ENCODE peak calls at places on chromosomes 3 and 15, in seven cellular contexts. One of them, this sample, is unnamed.

GRCh38 chr3:55885721-55886120 is 398.6 kb upstream of the WNT5A start:
- DNase-seq in IMR-90: peak; percentile 82
- DNase-seq in H9: no peak
- DNase-seq in trophoblast cell: peak; percentile 87
- DNase-seq in H1: no peak
- DNase-seq in mesenchymal stem cell: peak; percentile 84
- DNase-seq in neuronal stem cell: no peak
- DNase-seq in this sample: peak; percentile 55

GRCh38 chr3:131193671-131194291 is 167.1 kb downstream of the NEK11 start:
- DNase-seq in IMR-90: no peak
- DNase-seq in H9: no peak
- DNase-seq in trophoblast cell: peak; percentile 87
- DNase-seq in H1: no peak
- DNase-seq in mesenchymal stem cell: peak; percentile 8
- DNase-seq in neuronal stem cell: no peak
- DNase-seq in this sample: peak; percentile 48

GRCh38 chr3:76415384-76415783 is 624.5 kb upstream of the ROBO2 start:
- DNase-seq in IMR-90: peak; percentile 71
- DNase-seq in H9: no peak
- DNase-seq in trophoblast cell: no peak
- DNase-seq in H1: no peak
- DNase-seq in mesenchymal stem cell: no peak
- DNase-seq in neuronal stem cell: no peak
- DNase-seq in this sample: no peak

GRCh38 chr3:30227571-30228301 is 378.7 kb upstream of the TGFBR2 start:
- DNase-seq in IMR-90: peak; percentile 96
- DNase-seq in H9: no peak
- DNase-seq in trophoblast cell: no peak
- DNase-seq in H1: no peak
- DNase-seq in mesenchymal stem cell: peak; percentile 73
- DNase-seq in neuronal stem cell: no peak
- DNase-seq in this sample: no peak

GRCh38 chr15:52103217-52104207 is 9.1 kb downstream of the BCL2L10 start:
- DNase-seq in IMR-90: peak; percentile 97
- DNase-seq in H9: no peak
- DNase-seq in trophoblast cell: peak; percentile 67
- DNase-seq in H1: no peak
- DNase-seq in mesenchymal stem cell: peak; percentile 95
- DNase-seq in neuronal stem cell: no peak
- DNase-seq in this sample: peak; percentile 70

GRCh38 chr3:74129611-74130010 is 484.8 kb downstream of the CNTN3 start:
- DNase-seq in IMR-90: no peak
- DNase-seq in H9: no peak
- DNase-seq in trophoblast cell: no peak
- DNase-seq in H1: no peak
- DNase-seq in mesenchymal stem cell: no peak
- DNase-seq in neuronal stem cell: no peak
- DNase-seq in this sample: no peak

GRCh38 chr15:96354731-96355560 is 24.4 kb downstream of the NR2F2 start:
- DNase-seq in IMR-90: peak; percentile 90
- DNase-seq in H9: no peak
- DNase-seq in trophoblast cell: peak; percentile 82
- DNase-seq in H1: no peak
- DNase-seq in mesenchymal stem cell: peak; percentile 92
- DNase-seq in neuronal stem cell: no peak
- DNase-seq in this sample: peak; percentile 28

GRCh38 chr15:68691667-68692066 is 112.9 kb downstream of the CORO2B start:
- DNase-seq in IMR-90: no peak
- DNase-seq in H9: no peak
- DNase-seq in trophoblast cell: peak; percentile 68
- DNase-seq in H1: no peak
- DNase-seq in mesenchymal stem cell: peak; percentile 19
- DNase-seq in neuronal stem cell: no peak
- DNase-seq in this sample: no peak

GRCh38 chr15:70133296-70133695 is 35.6 kb upstream of the TLE3 start:
- DNase-seq in IMR-90: no peak
- DNase-seq in H9: no peak
- DNase-seq in trophoblast cell: no peak
- DNase-seq in H1: no peak
- DNase-seq in mesenchymal stem cell: no peak
- DNase-seq in neuronal stem cell: no peak
- DNase-seq in this sample: no peak

GRCh38 chr3:21672303-21672702 is 78.7 kb downstream of the ZNF385D start:
- DNase-seq in IMR-90: peak; percentile 90
- DNase-seq in H9: no peak
- DNase-seq in trophoblast cell: no peak
- DNase-seq in H1: no peak
- DNase-seq in mesenchymal stem cell: peak; percentile 58
- DNase-seq in neuronal stem cell: no peak
- DNase-seq in this sample: peak; percentile 89

GRCh38 chr3:156388469-156389150 is 166.3 kb downstream of the SSR3 start:
- DNase-seq in IMR-90: peak; percentile 84
- DNase-seq in H9: no peak
- DNase-seq in trophoblast cell: peak; percentile 39
- DNase-seq in H1: no peak
- DNase-seq in mesenchymal stem cell: peak; percentile 84
- DNase-seq in neuronal stem cell: no peak
- DNase-seq in this sample: peak; percentile 28

GRCh38 chr15:44340410-44340809 is 51.9 kb downstream of the GOLM2 start:
- DNase-seq in IMR-90: peak; percentile 84
- DNase-seq in H9: no peak
- DNase-seq in trophoblast cell: peak; percentile 68
- DNase-seq in H1: no peak
- DNase-seq in mesenchymal stem cell: peak; percentile 42
- DNase-seq in neuronal stem cell: no peak
- DNase-seq in this sample: peak; percentile 42

GRCh38 chr15:78457101-78457500 is 19.1 kb downstream of the IREB2 start:
- DNase-seq in IMR-90: peak; percentile 69
- DNase-seq in H9: no peak
- DNase-seq in trophoblast cell: no peak
- DNase-seq in H1: no peak
- DNase-seq in mesenchymal stem cell: peak; percentile 84
- DNase-seq in neuronal stem cell: no peak
- DNase-seq in this sample: no peak

DNA sequence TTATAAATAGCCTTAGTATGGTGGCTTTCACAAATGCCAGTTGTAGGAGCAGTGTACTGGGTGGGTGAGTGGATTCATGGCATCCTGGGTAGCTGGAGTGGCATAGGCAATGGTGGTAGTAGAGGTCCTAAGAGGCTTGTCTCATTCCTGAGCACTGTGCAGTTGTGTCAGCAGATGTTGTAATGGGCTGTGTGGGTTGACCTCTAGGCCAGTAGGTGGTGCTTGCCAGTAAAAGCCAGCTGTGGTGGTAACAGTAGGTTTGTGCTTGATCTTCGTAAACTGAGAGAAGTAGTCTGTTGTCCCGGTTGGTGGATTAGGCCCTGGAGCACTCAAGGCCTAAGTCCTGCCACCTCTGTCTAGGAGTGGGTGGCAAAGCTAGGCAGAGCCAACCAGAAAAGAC is 149.7 kb upstream of the SUCLG2 start:
- DNase-seq in IMR-90: peak; percentile 7
- DNase-seq in H9: peak; percentile 36
- DNase-seq in trophoblast cell: no peak
- DNase-seq in H1: no peak
- DNase-seq in mesenchymal stem cell: peak; percentile 77
- DNase-seq in neuronal stem cell: no peak
- DNase-seq in this sample: peak; percentile 42
- H3K9ac ChIP-seq in IMR-90: no peak overlapping the region
- H3K9ac ChIP-seq in H9: no peak overlapping the region
- H3K9ac ChIP-seq in trophoblast cell: no peak overlapping the region
- H3K9ac ChIP-seq in H1: no peak overlapping the region
- H3K9ac ChIP-seq in mesenchymal stem cell: no peak overlapping the region
- H3K9ac ChIP-seq in neuronal stem cell: peak overlapping the region; percentile 45
- H3K9ac ChIP-seq in this sample: no peak overlapping the region

GRCh38 chr3:195810455-195810845 is 1.3 kb downstream of the MUC4 start:
- DNase-seq in IMR-90: no peak
- DNase-seq in H9: no peak
- DNase-seq in trophoblast cell: no peak
- DNase-seq in H1: no peak
- DNase-seq in mesenchymal stem cell: no peak
- DNase-seq in neuronal stem cell: no peak
- DNase-seq in this sample: no peak

GRCh38 chr3:195813916-195814486 is 2.3 kb upstream of the MUC4 start:
- DNase-seq in IMR-90: no peak
- DNase-seq in H9: peak; percentile 21
- DNase-seq in trophoblast cell: no peak
- DNase-seq in H1: no peak
- DNase-seq in mesenchymal stem cell: no peak
- DNase-seq in neuronal stem cell: no peak
- DNase-seq in this sample: no peak

GRCh38 chr3:195809796-195810454 is 1.8 kb downstream of the MUC4 start:
- DNase-seq in IMR-90: no peak
- DNase-seq in H9: no peak
- DNase-seq in trophoblast cell: peak; percentile 55
- DNase-seq in H1: no peak
- DNase-seq in mesenchymal stem cell: no peak
- DNase-seq in neuronal stem cell: no peak
- DNase-seq in this sample: peak; percentile 63

GRCh38 chr3:195812366-195812765 is 637 bp upstream of the MUC4 start:
- DNase-seq in IMR-90: no peak
- DNase-seq in H9: no peak
- DNase-seq in trophoblast cell: no peak
- DNase-seq in H1: no peak
- DNase-seq in mesenchymal stem cell: no peak
- DNase-seq in neuronal stem cell: no peak
- DNase-seq in this sample: no peak

DNA sequence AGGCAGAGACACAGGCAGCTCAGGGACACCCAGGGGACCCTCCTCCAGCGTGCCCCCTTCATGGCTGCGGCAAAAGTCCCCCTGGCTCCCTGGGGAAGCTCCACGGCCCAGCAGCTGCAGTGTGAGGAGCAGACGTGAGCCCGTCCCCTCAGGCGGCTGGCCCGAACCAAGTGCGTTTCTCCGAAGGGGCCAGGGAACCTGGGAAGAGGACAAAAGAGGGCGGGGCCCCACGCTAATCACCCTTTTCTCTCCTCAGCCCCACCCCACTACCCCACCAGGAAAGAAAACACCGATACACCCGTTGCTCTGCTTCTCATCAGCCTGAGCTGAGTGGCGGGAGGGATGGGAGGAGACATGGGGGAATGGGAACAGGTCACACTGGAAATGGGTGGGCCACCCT is at the start of gene MUC4:
- DNase-seq in IMR-90: no peak
- DNase-seq in H9: peak; percentile 55
- DNase-seq in trophoblast cell: no peak
- DNase-seq in H1: no peak
- DNase-seq in mesenchymal stem cell: no peak
- DNase-seq in neuronal stem cell: no peak
- DNase-seq in this sample: peak; percentile 31
- H3K4me2 ChIP-seq in IMR-90: no peak within 1 kb of the TSS
- H3K4me2 ChIP-seq in H9: no peak within 1 kb of the TSS
- H3K4me2 ChIP-seq in trophoblast cell: no peak within 1 kb of the TSS
- H3K4me2 ChIP-seq in H1: peak within 1 kb of the TSS; percentile 36
- H3K4me2 ChIP-seq in mesenchymal stem cell: no peak within 1 kb of the TSS
- H3K4me2 ChIP-seq in neuronal stem cell: no peak within 1 kb of the TSS
- H3K4me2 ChIP-seq in this sample: no peak within 1 kb of the TSS

GRCh38 chr3:24229468-24230263 is 265.0 kb downstream of the THRB start:
- DNase-seq in IMR-90: no peak
- DNase-seq in H9: no peak
- DNase-seq in trophoblast cell: no peak
- DNase-seq in H1: no peak
- DNase-seq in mesenchymal stem cell: no peak
- DNase-seq in neuronal stem cell: no peak
- DNase-seq in this sample: no peak

GRCh38 chr3:24235121-24235520 is 259.5 kb downstream of the THRB start:
- DNase-seq in IMR-90: peak; percentile 31
- DNase-seq in H9: no peak
- DNase-seq in trophoblast cell: no peak
- DNase-seq in H1: no peak
- DNase-seq in mesenchymal stem cell: peak; percentile 40
- DNase-seq in neuronal stem cell: no peak
- DNase-seq in this sample: no peak

GRCh38 chr3:24237971-24238767 is 256.5 kb downstream of the THRB start:
- DNase-seq in IMR-90: peak; percentile 89
- DNase-seq in H9: peak; percentile 63
- DNase-seq in trophoblast cell: peak; percentile 78
- DNase-seq in H1: peak; percentile 10
- DNase-seq in mesenchymal stem cell: peak; percentile 97
- DNase-seq in neuronal stem cell: peak; percentile 59
- DNase-seq in this sample: peak; percentile 86

GRCh38 chr3:24227635-24228034 is 267.0 kb downstream of the THRB start:
- DNase-seq in IMR-90: no peak
- DNase-seq in H9: no peak
- DNase-seq in trophoblast cell: no peak
- DNase-seq in H1: no peak
- DNase-seq in mesenchymal stem cell: no peak
- DNase-seq in neuronal stem cell: no peak
- DNase-seq in this sample: no peak

GRCh38 chr3:24232784-24233183 is 261.9 kb downstream of the THRB start:
- DNase-seq in IMR-90: no peak
- DNase-seq in H9: no peak
- DNase-seq in trophoblast cell: no peak
- DNase-seq in H1: no peak
- DNase-seq in mesenchymal stem cell: no peak
- DNase-seq in neuronal stem cell: no peak
- DNase-seq in this sample: no peak
- H3K23ac ChIP-seq in IMR-90: no peak overlapping the region
- H3K23ac ChIP-seq in H9: no peak overlapping the region
- H3K23ac ChIP-seq in trophoblast cell: no peak overlapping the region
- H3K23ac ChIP-seq in H1: no peak overlapping the region
- H3K23ac ChIP-seq in mesenchymal stem cell: no peak overlapping the region
- H3K23ac ChIP-seq in neuronal stem cell: no peak overlapping the region
- H3K23ac ChIP-seq in this sample: no peak overlapping the region

DNA sequence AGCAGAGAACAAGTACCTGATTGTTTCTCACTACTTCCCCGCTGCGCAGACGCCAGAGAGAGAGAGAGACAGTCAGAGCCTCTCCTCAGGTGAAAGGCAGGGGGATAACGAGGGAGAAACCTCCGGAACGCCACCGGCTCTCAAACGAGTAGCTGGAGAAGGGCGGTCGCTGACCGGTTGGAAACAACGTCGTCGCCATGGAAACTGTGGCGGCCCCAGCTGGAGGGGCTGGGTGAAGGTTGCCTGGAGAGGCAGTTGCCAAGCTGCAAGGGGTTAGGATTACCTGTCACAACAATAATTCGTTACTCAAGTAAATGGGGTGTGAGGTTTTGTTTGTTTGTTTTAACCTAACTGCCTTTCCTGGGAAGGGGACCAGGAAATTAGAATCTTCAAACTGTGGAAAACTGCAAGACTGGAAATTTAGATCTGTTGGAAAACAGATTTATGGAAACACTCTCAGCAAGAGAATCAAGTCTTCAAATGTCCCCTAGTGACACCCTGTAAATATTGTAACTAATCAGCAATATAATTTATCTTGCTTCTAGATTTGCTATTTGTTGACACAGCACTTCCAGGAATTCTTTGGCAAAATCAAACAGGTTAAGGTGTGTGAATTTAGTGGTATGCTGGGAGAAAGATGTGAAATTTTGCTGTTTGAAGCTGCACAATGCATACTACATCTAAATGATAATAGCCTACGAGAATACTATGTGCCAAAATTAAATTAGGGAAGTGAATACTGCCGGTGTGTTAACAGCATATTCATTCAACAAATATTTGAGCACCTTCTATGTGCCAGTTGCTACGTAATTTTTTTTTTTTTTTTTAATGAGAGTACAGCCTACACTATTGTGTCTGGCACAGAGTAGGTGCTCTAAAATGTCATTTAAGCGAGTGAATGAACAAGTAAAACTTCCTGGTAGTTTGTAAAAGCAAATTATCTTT is at the start of gene DNAH12:
- DNase-seq in IMR-90: no peak
- DNase-seq in H9: peak; percentile 96
- DNase-seq in trophoblast cell: peak; percentile 71
- DNase-seq in H1: peak; percentile 78
- DNase-seq in mesenchymal stem cell: peak; percentile 61
- DNase-seq in neuronal stem cell: peak; percentile 79
- DNase-seq in this sample: peak; percentile 99
- H3K9ac ChIP-seq in IMR-90: no peak within 1 kb of the TSS
- H3K9ac ChIP-seq in H9: no peak within 1 kb of the TSS
- H3K9ac ChIP-seq in trophoblast cell: no peak within 1 kb of the TSS
- H3K9ac ChIP-seq in H1: no peak within 1 kb of the TSS
- H3K9ac ChIP-seq in mesenchymal stem cell: peak within 1 kb of the TSS; percentile 81
- H3K9ac ChIP-seq in neuronal stem cell: no peak within 1 kb of the TSS
- H3K9ac ChIP-seq in this sample: no peak within 1 kb of the TSS